ENCODE peak calls at places on chromosomes 2 and 18, in seven cellular contexts. One of them, this sample, is unnamed.

GRCh38 chr2:96642564-96643350 is at the start of gene FER1L5:
- DNase-seq in GM13976: no peak
- DNase-seq in neural crest cell: peak
- DNase-seq in astrocyte of the spinal cord: peak
- DNase-seq in progenitor cell of endocrine pancreas: no peak
- DNase-seq in cardiac fibroblast: peak
- DNase-seq in GM23338: peak
- DNase-seq in this sample: no peak

GRCh38 chr2:240392948-240393830 is 42.3 kb upstream of the GPC1 start:
- DNase-seq in GM13976: no peak
- DNase-seq in neural crest cell: no peak
- DNase-seq in astrocyte of the spinal cord: no peak
- DNase-seq in progenitor cell of endocrine pancreas: no peak
- DNase-seq in cardiac fibroblast: no peak
- DNase-seq in GM23338: no peak
- DNase-seq in this sample: no peak

GRCh38 chr2:201937343-201937742 is 96.3 kb upstream of the FZD7 start:
- DNase-seq in GM13976: no peak
- DNase-seq in neural crest cell: no peak
- DNase-seq in astrocyte of the spinal cord: no peak
- DNase-seq in progenitor cell of endocrine pancreas: no peak
- DNase-seq in cardiac fibroblast: no peak
- DNase-seq in GM23338: no peak
- DNase-seq in this sample: no peak

GRCh38 chr2:191582355-191582754 is 95.6 kb upstream of the NABP1 start:
- DNase-seq in GM13976: no peak
- DNase-seq in neural crest cell: no peak
- DNase-seq in astrocyte of the spinal cord: peak
- DNase-seq in progenitor cell of endocrine pancreas: no peak
- DNase-seq in cardiac fibroblast: peak
- DNase-seq in GM23338: no peak
- DNase-seq in this sample: peak

GRCh38 chr2:68747413-68747812 is 12.8 kb downstream of the ARHGAP25 start:
- DNase-seq in GM13976: no peak
- DNase-seq in neural crest cell: no peak
- DNase-seq in astrocyte of the spinal cord: no peak
- DNase-seq in progenitor cell of endocrine pancreas: no peak
- DNase-seq in cardiac fibroblast: no peak
- DNase-seq in GM23338: no peak
- DNase-seq in this sample: no peak

GRCh38 chr2:155043097-155043496 is 344.6 kb downstream of the KCNJ3 start:
- DNase-seq in GM13976: no peak
- DNase-seq in neural crest cell: no peak
- DNase-seq in astrocyte of the spinal cord: no peak
- DNase-seq in progenitor cell of endocrine pancreas: no peak
- DNase-seq in cardiac fibroblast: no peak
- DNase-seq in GM23338: no peak
- DNase-seq in this sample: no peak

GRCh38 chr2:112958428-112959108 is 19.2 kb upstream of the IL36G start:
- DNase-seq in GM13976: peak
- DNase-seq in neural crest cell: peak
- DNase-seq in astrocyte of the spinal cord: peak
- DNase-seq in progenitor cell of endocrine pancreas: no peak
- DNase-seq in cardiac fibroblast: peak
- DNase-seq in GM23338: peak
- DNase-seq in this sample: peak

GRCh38 chr2:199206536-199206935 is 251.2 kb downstream of the SATB2 start:
- DNase-seq in GM13976: no peak
- DNase-seq in neural crest cell: no peak
- DNase-seq in astrocyte of the spinal cord: no peak
- DNase-seq in progenitor cell of endocrine pancreas: no peak
- DNase-seq in cardiac fibroblast: no peak
- DNase-seq in GM23338: no peak
- DNase-seq in this sample: no peak

GRCh38 chr2:232288489-232288888 is 90.1 kb upstream of the ALPP start:
- DNase-seq in GM13976: no peak
- DNase-seq in neural crest cell: no peak
- DNase-seq in astrocyte of the spinal cord: no peak
- DNase-seq in progenitor cell of endocrine pancreas: no peak
- DNase-seq in cardiac fibroblast: no peak
- DNase-seq in GM23338: no peak
- DNase-seq in this sample: no peak

GRCh38 chr2:164504253-164504652 is 117.0 kb downstream of the GRB14 start:
- DNase-seq in GM13976: no peak
- DNase-seq in neural crest cell: no peak
- DNase-seq in astrocyte of the spinal cord: no peak
- DNase-seq in progenitor cell of endocrine pancreas: no peak
- DNase-seq in cardiac fibroblast: no peak
- DNase-seq in GM23338: peak
- DNase-seq in this sample: peak

GRCh38 chr18:69705987-69706386 is 241.7 kb downstream of the CD226 start:
- DNase-seq in GM13976: no peak
- DNase-seq in neural crest cell: no peak
- DNase-seq in astrocyte of the spinal cord: no peak
- DNase-seq in progenitor cell of endocrine pancreas: no peak
- DNase-seq in cardiac fibroblast: no peak
- DNase-seq in GM23338: peak
- DNase-seq in this sample: no peak

GRCh38 chr2:206083602-206084467 is 2.1 kb downstream of the INO80D start:
- DNase-seq in GM13976: peak
- DNase-seq in neural crest cell: no peak
- DNase-seq in astrocyte of the spinal cord: peak
- DNase-seq in progenitor cell of endocrine pancreas: no peak
- DNase-seq in cardiac fibroblast: peak
- DNase-seq in GM23338: peak
- DNase-seq in this sample: no peak

GRCh38 chr2:205681836-205682238 is 464 bp upstream of the NRP2 start:
- DNase-seq in GM13976: peak
- DNase-seq in neural crest cell: no peak
- DNase-seq in astrocyte of the spinal cord: no peak
- DNase-seq in progenitor cell of endocrine pancreas: no peak
- DNase-seq in cardiac fibroblast: no peak
- DNase-seq in GM23338: peak
- DNase-seq in this sample: no peak

GRCh38 chr2:127143851-127144782 is 37.2 kb upstream of the BIN1 start:
- DNase-seq in GM13976: no peak
- DNase-seq in neural crest cell: no peak
- DNase-seq in astrocyte of the spinal cord: peak
- DNase-seq in progenitor cell of endocrine pancreas: no peak
- DNase-seq in cardiac fibroblast: peak
- DNase-seq in GM23338: no peak
- DNase-seq in this sample: no peak

GRCh38 chr2:9378433-9379371 is 44.6 kb downstream of the ITGB1BP1 start:
- DNase-seq in GM13976: no peak
- DNase-seq in neural crest cell: no peak
- DNase-seq in astrocyte of the spinal cord: peak
- DNase-seq in progenitor cell of endocrine pancreas: no peak
- DNase-seq in cardiac fibroblast: peak
- DNase-seq in GM23338: no peak
- DNase-seq in this sample: no peak

GRCh38 chr2:106267997-106268396 is 73.9 kb upstream of the UXS1 start:
- DNase-seq in GM13976: no peak
- DNase-seq in neural crest cell: no peak
- DNase-seq in astrocyte of the spinal cord: no peak
- DNase-seq in progenitor cell of endocrine pancreas: no peak
- DNase-seq in cardiac fibroblast: no peak
- DNase-seq in GM23338: no peak
- DNase-seq in this sample: no peak

GRCh38 chr2:216660496-216660895 is 27.3 kb downstream of the IGFBP2 start:
- DNase-seq in GM13976: no peak
- DNase-seq in neural crest cell: no peak
- DNase-seq in astrocyte of the spinal cord: no peak
- DNase-seq in progenitor cell of endocrine pancreas: no peak
- DNase-seq in cardiac fibroblast: no peak
- DNase-seq in GM23338: no peak
- DNase-seq in this sample: no peak

GRCh38 chr2:10407841-10408648 is 40.1 kb downstream of the ODC1 start:
- DNase-seq in GM13976: peak
- DNase-seq in neural crest cell: no peak
- DNase-seq in astrocyte of the spinal cord: peak
- DNase-seq in progenitor cell of endocrine pancreas: no peak
- DNase-seq in cardiac fibroblast: peak
- DNase-seq in GM23338: peak
- DNase-seq in this sample: peak

GRCh38 chr2:60424233-60424632 is 129.2 kb downstream of the BCL11A start:
- DNase-seq in GM13976: no peak
- DNase-seq in neural crest cell: no peak
- DNase-seq in astrocyte of the spinal cord: no peak
- DNase-seq in progenitor cell of endocrine pancreas: no peak
- DNase-seq in cardiac fibroblast: no peak
- DNase-seq in GM23338: no peak
- DNase-seq in this sample: no peak

GRCh38 chr2:11411768-11412448 is 54.1 kb downstream of the E2F6 start:
- DNase-seq in GM13976: no peak
- DNase-seq in neural crest cell: peak
- DNase-seq in astrocyte of the spinal cord: peak
- DNase-seq in progenitor cell of endocrine pancreas: peak
- DNase-seq in cardiac fibroblast: peak
- DNase-seq in GM23338: peak
- DNase-seq in this sample: peak

GRCh38 chr2:10486601-10487079 is 38.5 kb upstream of the ODC1 start:
- DNase-seq in GM13976: no peak
- DNase-seq in neural crest cell: no peak
- DNase-seq in astrocyte of the spinal cord: no peak
- DNase-seq in progenitor cell of endocrine pancreas: no peak
- DNase-seq in cardiac fibroblast: no peak
- DNase-seq in GM23338: no peak
- DNase-seq in this sample: peak

DNA sequence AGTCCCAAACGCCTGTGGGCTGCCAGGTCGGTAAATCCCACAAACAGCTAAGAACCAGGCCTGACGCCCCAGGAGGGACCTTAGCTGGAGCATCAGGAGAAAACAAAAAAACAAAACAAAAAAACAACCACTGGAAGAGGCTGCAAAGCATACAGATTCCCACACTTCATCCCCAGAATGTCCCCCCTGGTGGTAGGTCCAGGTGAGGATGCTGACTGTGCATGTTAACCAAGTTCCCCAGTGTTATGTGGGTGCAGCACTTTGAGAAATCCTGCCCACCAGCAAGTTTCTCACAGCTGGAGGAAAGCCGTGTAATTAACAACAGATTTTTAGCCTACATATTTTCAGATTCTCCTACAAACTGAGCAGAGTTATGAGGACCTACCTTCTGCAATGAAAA is 15.1 kb downstream of the ST3GAL5 start:
- DNase-seq in GM13976: no peak
- DNase-seq in neural crest cell: no peak
- DNase-seq in astrocyte of the spinal cord: no peak
- DNase-seq in progenitor cell of endocrine pancreas: no peak
- DNase-seq in cardiac fibroblast: no peak
- DNase-seq in GM23338: peak
- DNase-seq in this sample: peak
- TF ChIP-seq CTCF in GM13976: no peak
- TF ChIP-seq CTCF in neural crest cell: peak
- TF ChIP-seq CTCF in astrocyte of the spinal cord: peak
- TF ChIP-seq CTCF in progenitor cell of endocrine pancreas: peak
- TF ChIP-seq CTCF in cardiac fibroblast: peak
- TF ChIP-seq CTCF in GM23338: peak
- TF ChIP-seq CTCF in this sample: peak

GRCh38 chr2:30412392-30413321 is 34.4 kb upstream of the LCLAT1 start:
- DNase-seq in GM13976: no peak
- DNase-seq in neural crest cell: no peak
- DNase-seq in astrocyte of the spinal cord: no peak
- DNase-seq in progenitor cell of endocrine pancreas: no peak
- DNase-seq in cardiac fibroblast: peak
- DNase-seq in GM23338: no peak
- DNase-seq in this sample: no peak

GRCh38 chr2:30421551-30422436 is 25.3 kb upstream of the LCLAT1 start:
- DNase-seq in GM13976: peak
- DNase-seq in neural crest cell: peak
- DNase-seq in astrocyte of the spinal cord: peak
- DNase-seq in progenitor cell of endocrine pancreas: no peak
- DNase-seq in cardiac fibroblast: peak
- DNase-seq in GM23338: peak
- DNase-seq in this sample: peak

GRCh38 chr2:30414951-30415350 is 32.1 kb upstream of the LCLAT1 start:
- DNase-seq in GM13976: no peak
- DNase-seq in neural crest cell: no peak
- DNase-seq in astrocyte of the spinal cord: no peak
- DNase-seq in progenitor cell of endocrine pancreas: no peak
- DNase-seq in cardiac fibroblast: no peak
- DNase-seq in GM23338: no peak
- DNase-seq in this sample: no peak

GRCh38 chr2:30421026-30421425 is 26.0 kb upstream of the LCLAT1 start:
- DNase-seq in GM13976: no peak
- DNase-seq in neural crest cell: no peak
- DNase-seq in astrocyte of the spinal cord: no peak
- DNase-seq in progenitor cell of endocrine pancreas: no peak
- DNase-seq in cardiac fibroblast: no peak
- DNase-seq in GM23338: no peak
- DNase-seq in this sample: no peak

DNA sequence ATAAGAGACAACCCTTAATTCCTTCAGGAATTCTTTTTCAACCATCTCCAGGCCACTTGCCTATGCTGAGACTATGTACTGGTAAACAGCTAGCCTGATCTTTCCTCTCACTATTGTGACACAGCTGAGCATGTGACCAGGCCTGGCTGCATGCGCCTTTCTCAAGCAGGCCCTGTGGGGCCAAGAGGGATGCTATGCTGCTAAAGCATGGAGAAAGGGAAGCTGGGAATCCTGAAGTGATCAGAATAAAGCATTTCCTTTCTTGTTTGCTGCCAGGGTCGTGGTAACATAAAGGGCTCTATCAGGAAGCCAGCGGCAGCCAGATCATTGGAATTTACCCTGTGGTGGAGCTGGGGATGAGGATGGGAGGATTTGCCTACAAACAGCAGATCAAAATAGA is 29.8 kb upstream of the LCLAT1 start:
- DNase-seq in GM13976: no peak
- DNase-seq in neural crest cell: no peak
- DNase-seq in astrocyte of the spinal cord: no peak
- DNase-seq in progenitor cell of endocrine pancreas: no peak
- DNase-seq in cardiac fibroblast: peak
- DNase-seq in GM23338: peak
- DNase-seq in this sample: no peak
- TF ChIP-seq CTCF in GM13976: no peak
- TF ChIP-seq CTCF in neural crest cell: no peak
- TF ChIP-seq CTCF in astrocyte of the spinal cord: no peak
- TF ChIP-seq CTCF in progenitor cell of endocrine pancreas: no peak
- TF ChIP-seq CTCF in cardiac fibroblast: no peak
- TF ChIP-seq CTCF in GM23338: no peak
- TF ChIP-seq CTCF in this sample: no peak

DNA sequence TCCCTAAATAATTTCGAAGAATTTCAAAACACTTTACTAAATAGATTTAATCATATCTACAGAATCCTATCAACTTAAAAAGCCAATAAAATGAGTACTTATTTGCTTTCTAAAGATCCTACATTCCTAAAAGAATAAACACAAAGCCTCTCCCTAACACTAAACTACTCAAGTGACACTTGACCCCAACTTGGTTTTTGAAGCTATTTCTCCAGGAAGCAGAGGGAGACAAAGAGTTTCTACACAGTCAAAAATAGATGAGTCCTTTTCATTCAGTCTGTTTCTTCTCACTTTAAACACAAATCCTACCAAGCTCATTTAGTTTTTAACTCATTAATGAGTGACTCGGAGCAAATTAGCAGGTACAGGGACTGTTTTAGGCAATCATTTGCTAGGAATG is 2.1 kb downstream of the ATL2 start:
- DNase-seq in GM13976: no peak
- DNase-seq in neural crest cell: no peak
- DNase-seq in astrocyte of the spinal cord: no peak
- DNase-seq in progenitor cell of endocrine pancreas: no peak
- DNase-seq in cardiac fibroblast: peak
- DNase-seq in GM23338: no peak
- DNase-seq in this sample: no peak
- TF ChIP-seq CTCF in GM13976: no peak
- TF ChIP-seq CTCF in neural crest cell: no peak
- TF ChIP-seq CTCF in astrocyte of the spinal cord: no peak
- TF ChIP-seq CTCF in progenitor cell of endocrine pancreas: no peak
- TF ChIP-seq CTCF in cardiac fibroblast: no peak
- TF ChIP-seq CTCF in GM23338: no peak
- TF ChIP-seq CTCF in this sample: no peak

GRCh38 chr2:230865766-230866703 is 1.3 kb downstream of the ITM2C start:
- DNase-seq in GM13976: peak
- DNase-seq in neural crest cell: no peak
- DNase-seq in astrocyte of the spinal cord: peak
- DNase-seq in progenitor cell of endocrine pancreas: no peak
- DNase-seq in cardiac fibroblast: peak
- DNase-seq in GM23338: peak
- DNase-seq in this sample: no peak
- TF ChIP-seq CTCF in GM13976: no peak
- TF ChIP-seq CTCF in neural crest cell: no peak
- TF ChIP-seq CTCF in astrocyte of the spinal cord: peak
- TF ChIP-seq CTCF in progenitor cell of endocrine pancreas: peak
- TF ChIP-seq CTCF in cardiac fibroblast: peak
- TF ChIP-seq CTCF in GM23338: no peak
- TF ChIP-seq CTCF in this sample: no peak